ENCODE peak calls at places on chromosomes 11 and 22, in four cellular contexts. One of them, this sample, is unnamed.

GRCh38 chr22:32795214-32795596 is 6.3 kb upstream of the TIMP3 start:
- DNase-seq in stomach: no peak
- DNase-seq in vagina: no peak
- DNase-seq in sigmoid colon: no peak
- DNase-seq in this sample: no peak

GRCh38 chr22:25388866-25389540 is 169.6 kb downstream of the CRYBB2 start:
- DNase-seq in vagina: no peak
- DNase-seq in sigmoid colon: no peak
- DNase-seq in stomach: no peak
- DNase-seq in this sample: no peak

GRCh38 chr22:17946691-17947367 is 77.5 kb downstream of the MICAL3 start:
- DNase-seq in sigmoid colon: peak
- DNase-seq in stomach: peak
- DNase-seq in vagina: no peak
- DNase-seq in this sample: no peak

GRCh38 chr11:78428273-78428651 is 10.6 kb upstream of the GAB2 start:
- DNase-seq in sigmoid colon: no peak
- DNase-seq in stomach: no peak
- DNase-seq in vagina: no peak
- DNase-seq in this sample: no peak

GRCh38 chr11:59394186-59394585 is 32.0 kb downstream of the OR5A2 start:
- DNase-seq in sigmoid colon: no peak
- DNase-seq in vagina: no peak
- DNase-seq in stomach: no peak
- DNase-seq in this sample: no peak

GRCh38 chr11:9953994-9954626 is 290.2 kb downstream of the SWAP70 start:
- DNase-seq in sigmoid colon: no peak
- DNase-seq in stomach: no peak
- DNase-seq in vagina: no peak
- DNase-seq in this sample: no peak

GRCh38 chr11:7904910-7905309 is 26.2 kb downstream of the OR10A6 start:
- DNase-seq in stomach: no peak
- DNase-seq in vagina: no peak
- DNase-seq in sigmoid colon: no peak
- DNase-seq in this sample: no peak

GRCh38 chr11:128530119-128531091 is 57.0 kb downstream of the ETS1 start:
- DNase-seq in vagina: no peak
- DNase-seq in stomach: peak
- DNase-seq in sigmoid colon: peak
- DNase-seq in this sample: peak

GRCh38 chr11:65576232-65576866 is 496 bp downstream of the EHBP1L1 start:
- DNase-seq in vagina: no peak
- DNase-seq in sigmoid colon: peak
- DNase-seq in stomach: no peak
- DNase-seq in this sample: no peak

GRCh38 chr11:19602406-19602805 is 110.2 kb upstream of the NAV2 start:
- DNase-seq in stomach: no peak
- DNase-seq in sigmoid colon: no peak
- DNase-seq in vagina: peak
- DNase-seq in this sample: peak

GRCh38 chr11:117084992-117085391 is 13.2 kb downstream of the SIK3 start:
- DNase-seq in stomach: no peak
- DNase-seq in vagina: no peak
- DNase-seq in sigmoid colon: no peak
- DNase-seq in this sample: no peak

GRCh38 chr22:23481369-23481768 is 98.7 kb downstream of the IGLL1 start:
- DNase-seq in stomach: no peak
- DNase-seq in sigmoid colon: no peak
- DNase-seq in vagina: peak
- DNase-seq in this sample: peak

GRCh38 chr22:27512283-27512761 is 289.2 kb downstream of the MN1 start:
- DNase-seq in stomach: peak
- DNase-seq in sigmoid colon: peak
- DNase-seq in vagina: no peak
- DNase-seq in this sample: no peak

GRCh38 chr11:87493516-87493915 is 455.8 kb downstream of the TMEM135 start:
- DNase-seq in stomach: no peak
- DNase-seq in sigmoid colon: no peak
- DNase-seq in vagina: no peak
- DNase-seq in this sample: no peak

GRCh38 chr11:74647404-74647803 is 55.0 kb downstream of the POLD3 start:
- DNase-seq in stomach: no peak
- DNase-seq in vagina: no peak
- DNase-seq in sigmoid colon: no peak
- DNase-seq in this sample: no peak

GRCh38 chr22:46171940-46172339 is 21.6 kb downstream of the PPARA start:
- DNase-seq in vagina: no peak
- DNase-seq in sigmoid colon: no peak
- DNase-seq in stomach: no peak
- DNase-seq in this sample: no peak

GRCh38 chr11:95922099-95922498 is 1.8 kb downstream of the MTMR2 start:
- DNase-seq in sigmoid colon: no peak
- DNase-seq in vagina: no peak
- DNase-seq in stomach: no peak
- DNase-seq in this sample: no peak
- H3K4me3 ChIP-seq in sigmoid colon: no peak
- H3K4me3 ChIP-seq in vagina: peak
- H3K4me3 ChIP-seq in stomach: peak
- H3K4me3 ChIP-seq in this sample: no peak

GRCh38 chr11:6622261-6623171 is 3.3 kb upstream of the TPP1 start:
- DNase-seq in sigmoid colon: no peak
- DNase-seq in stomach: no peak
- DNase-seq in vagina: no peak
- DNase-seq in this sample: no peak
- TF ChIP-seq POLR2AphosphoS5 in sigmoid colon: no peak
- TF ChIP-seq POLR2AphosphoS5 in stomach: no peak
- TF ChIP-seq POLR2AphosphoS5 in vagina: no peak
- TF ChIP-seq POLR2AphosphoS5 in this sample: no peak

GRCh38 chr22:50530280-50530856 is 556 bp upstream of the TYMP start:
- DNase-seq in stomach: peak
- DNase-seq in sigmoid colon: peak
- DNase-seq in vagina: no peak
- DNase-seq in this sample: no peak

GRCh38 chr22:50531546-50532352 is 1.9 kb upstream of the TYMP start:
- DNase-seq in vagina: no peak
- DNase-seq in stomach: peak
- DNase-seq in sigmoid colon: peak
- DNase-seq in this sample: no peak

GRCh38 chr22:50532353-50532700 is 2.5 kb upstream of the TYMP start:
- DNase-seq in stomach: no peak
- DNase-seq in vagina: no peak
- DNase-seq in sigmoid colon: no peak
- DNase-seq in this sample: no peak

GRCh38 chr22:50529416-50530279 is at the start of gene TYMP:
- DNase-seq in vagina: no peak
- DNase-seq in stomach: peak
- DNase-seq in sigmoid colon: peak
- DNase-seq in this sample: no peak

GRCh38 chr22:50530857-50531545 is 1.2 kb upstream of the TYMP start:
- DNase-seq in vagina: no peak
- DNase-seq in stomach: peak
- DNase-seq in sigmoid colon: peak
- DNase-seq in this sample: no peak
- H3K4me3 ChIP-seq in vagina: peak
- H3K4me3 ChIP-seq in stomach: peak
- H3K4me3 ChIP-seq in sigmoid colon: peak
- H3K4me3 ChIP-seq in this sample: peak

DNA sequence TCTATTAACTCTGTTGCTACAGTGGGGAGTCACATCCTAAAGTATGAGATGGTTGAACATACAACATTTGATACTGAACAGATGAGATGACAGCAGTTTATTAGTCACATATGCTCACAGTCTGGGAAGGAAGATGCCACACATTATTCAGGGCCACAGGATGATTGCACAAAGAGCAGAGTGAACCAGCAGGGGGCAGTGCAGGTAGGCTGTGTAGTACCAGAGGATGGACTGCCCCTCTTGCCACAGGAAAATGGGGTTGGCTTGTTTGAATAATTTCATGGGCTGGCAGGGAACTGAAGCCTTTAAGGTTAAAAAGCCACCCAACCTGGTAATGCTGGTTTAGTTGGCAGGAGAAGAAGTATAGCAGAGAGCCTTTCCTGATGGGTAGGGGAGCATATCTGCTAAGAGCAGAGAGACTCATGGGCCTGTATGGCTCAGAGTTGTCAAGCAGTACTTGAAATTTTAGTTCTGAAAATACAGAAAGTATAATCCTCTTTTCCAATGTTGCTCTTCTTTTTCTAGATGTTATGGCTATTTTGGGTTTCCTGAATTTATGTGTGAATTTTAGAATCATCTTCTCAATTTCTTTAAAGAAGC is 180.4 kb upstream of the B3GAT1 start:
- DNase-seq in stomach: peak
- DNase-seq in vagina: peak
- DNase-seq in sigmoid colon: no peak
- DNase-seq in this sample: peak
- TF ChIP-seq POLR2AphosphoS5 in stomach: no peak
- TF ChIP-seq POLR2AphosphoS5 in vagina: no peak
- TF ChIP-seq POLR2AphosphoS5 in sigmoid colon: no peak
- TF ChIP-seq POLR2AphosphoS5 in this sample: no peak

DNA sequence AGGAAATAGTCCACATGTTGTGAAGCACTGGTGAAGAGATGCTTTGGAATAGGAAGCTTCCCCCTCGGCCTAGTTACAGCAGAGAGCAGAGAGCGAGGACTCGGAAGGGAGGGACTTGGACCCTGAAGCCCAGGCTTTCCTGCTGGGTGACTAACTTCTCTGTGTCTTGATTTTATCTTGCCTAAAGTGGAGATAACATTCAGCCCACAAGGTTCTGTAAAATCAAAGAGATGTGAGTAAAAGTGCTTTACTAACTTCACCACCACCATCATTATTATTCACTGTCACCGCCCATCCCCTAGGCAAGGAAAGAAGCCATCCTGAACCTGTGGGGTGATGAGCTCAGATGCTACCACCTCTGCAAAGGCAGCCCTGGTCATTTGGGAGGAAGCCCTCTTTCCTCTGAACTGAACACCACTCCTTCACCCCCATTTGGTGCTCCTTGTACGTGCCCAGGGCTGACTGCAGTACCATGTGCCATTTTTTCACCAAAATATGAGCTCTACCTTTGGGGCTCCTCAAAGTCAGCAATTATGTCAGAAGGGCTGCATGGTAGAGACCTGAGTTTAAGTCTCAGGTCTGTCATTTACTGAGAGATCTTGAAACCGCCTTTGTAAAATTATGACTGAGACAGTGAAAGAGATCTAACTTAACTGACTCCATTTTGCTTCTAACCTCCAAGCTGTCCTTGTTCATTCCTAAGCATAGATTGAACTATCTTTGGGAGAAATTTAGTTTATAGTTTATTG is 58.2 kb downstream of the THAP12 start:
- DNase-seq in vagina: no peak
- DNase-seq in sigmoid colon: no peak
- DNase-seq in stomach: no peak
- DNase-seq in this sample: no peak
- H3K4me3 ChIP-seq in vagina: no peak
- H3K4me3 ChIP-seq in sigmoid colon: no peak
- H3K4me3 ChIP-seq in stomach: no peak
- H3K4me3 ChIP-seq in this sample: no peak

GRCh38 chr11:119686483-119686882 is 42.5 kb downstream of the NECTIN1 start:
- DNase-seq in sigmoid colon: no peak
- DNase-seq in vagina: no peak
- DNase-seq in stomach: no peak
- DNase-seq in this sample: no peak
- TF ChIP-seq POLR2AphosphoS5 in sigmoid colon: no peak
- TF ChIP-seq POLR2AphosphoS5 in vagina: no peak
- TF ChIP-seq POLR2AphosphoS5 in stomach: no peak
- TF ChIP-seq POLR2AphosphoS5 in this sample: no peak

DNA sequence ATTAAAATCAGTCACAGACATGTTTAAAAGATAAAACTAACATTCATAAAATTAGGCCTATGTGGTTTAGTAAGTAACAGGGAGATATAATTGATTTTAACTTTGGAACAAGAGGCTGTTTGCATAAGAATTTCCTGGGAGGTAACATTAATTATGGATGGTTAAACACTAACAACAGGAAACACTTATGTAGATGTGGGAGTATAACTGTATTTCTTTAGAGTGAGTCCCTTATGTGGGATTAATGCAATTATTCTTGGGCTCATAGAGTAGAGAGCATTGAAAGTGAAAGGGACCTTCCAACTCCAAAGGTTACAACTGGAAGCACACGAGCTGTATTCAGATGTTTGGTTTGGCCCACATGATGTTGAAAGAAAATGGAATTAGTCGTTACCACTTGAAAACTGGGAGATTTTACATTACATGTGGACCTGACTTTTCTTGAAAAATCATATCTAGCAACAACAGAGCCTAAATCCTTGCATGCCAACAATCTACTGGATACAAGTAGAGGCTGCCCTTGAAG is 53.5 kb downstream of the BBOX1 start:
- DNase-seq in sigmoid colon: no peak
- DNase-seq in vagina: no peak
- DNase-seq in stomach: no peak
- DNase-seq in this sample: no peak
- H3K4me3 ChIP-seq in sigmoid colon: no peak
- H3K4me3 ChIP-seq in vagina: no peak
- H3K4me3 ChIP-seq in stomach: no peak
- H3K4me3 ChIP-seq in this sample: no peak

DNA sequence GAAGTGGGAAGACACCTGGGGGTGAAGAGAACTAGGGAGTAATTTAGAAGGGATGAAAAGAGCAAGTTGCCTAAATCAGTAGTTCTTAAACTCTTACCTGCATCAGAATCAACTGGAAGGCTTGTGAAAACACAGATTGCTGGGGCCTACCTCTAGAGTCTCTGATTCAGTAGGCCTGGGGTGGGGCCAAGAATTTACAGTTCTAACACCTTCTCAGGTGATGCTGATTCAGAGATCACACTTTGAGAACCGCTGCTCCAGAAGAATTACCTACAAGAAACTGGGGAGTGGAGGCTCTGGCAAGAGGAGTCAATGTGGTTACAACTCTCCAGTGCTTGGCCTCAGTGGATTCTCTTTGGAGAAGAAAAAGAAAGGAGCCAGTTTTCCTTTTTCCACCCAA is 128.7 kb downstream of the C11orf58 start:
- DNase-seq in sigmoid colon: no peak
- DNase-seq in vagina: no peak
- DNase-seq in stomach: no peak
- DNase-seq in this sample: no peak
- TF ChIP-seq POLR2AphosphoS5 in sigmoid colon: no peak
- TF ChIP-seq POLR2AphosphoS5 in vagina: no peak
- TF ChIP-seq POLR2AphosphoS5 in stomach: no peak
- TF ChIP-seq POLR2AphosphoS5 in this sample: no peak

This sample was measured in esophagus muscularis mucosa.